ENCODE peak calls at places on chromosomes 2 and 18, in ten cellular contexts. P is upper lobe of left lung, L is transverse colon, W is A549, N is stomach, J is K562, U is esophagus muscularis mucosa, Y is H1, M is sigmoid colon, G is HepG2. E is an unnamed sample.

GRCh38 chr2:241566468-241566867 is 7.9 kb downstream of the BOK start:
- DNase-seq in P (no peak), L (no peak), W (no peak), N (no peak), J (no peak), U (no peak), Y (no peak), M (no peak), G (no peak), E (no peak)

GRCh38 chr18:12703714-12704113 is 872 bp downstream of the PSMG2 start:
- DNase-seq in P (no peak), L (no peak), W (peak; percentile 10), N (no peak), J (no peak), U (peak; percentile 50), Y (no peak), M (no peak), G (no peak), E (no peak)

GRCh38 chr2:3405308-3405707 is 25.8 kb downstream of the TRAPPC12 start:
- DNase-seq in P (no peak), L (no peak), W (no peak), N (no peak), J (no peak), U (no peak), Y (no peak), M (no peak), G (no peak), E (no peak)

GRCh38 chr2:109721117-109721504 is 73.0 kb upstream of the RGPD5 start:
- DNase-seq in P (no peak), L (no peak), W (no peak), N (peak; percentile 13), J (no peak), U (peak; percentile 66), Y (no peak), M (no peak), G (no peak), E (peak; percentile 69)

GRCh38 chr18:8763611-8764010 is 58.3 kb downstream of the MTCL1 start:
- DNase-seq in P (no peak), L (no peak), W (no peak), N (no peak), J (no peak), U (no peak), Y (no peak), M (no peak), G (no peak), E (no peak)

GRCh38 chr2:2825516-2826208 is 494.6 kb upstream of the MYT1L start:
- DNase-seq in P (no peak), L (no peak), W (no peak), N (peak; percentile 22), J (no peak), U (no peak), Y (no peak), M (no peak), G (no peak), E (no peak)

GRCh38 chr18:47113796-47114540 is 36.3 kb downstream of the HDHD2 start:
- DNase-seq in P (no peak), L (no peak), W (no peak), N (no peak), J (no peak), U (no peak), Y (no peak), M (no peak), G (no peak), E (no peak)

GRCh38 chr2:60465736-60466135 is 87.7 kb downstream of the BCL11A start:
- DNase-seq in P (no peak), L (no peak), W (no peak), N (no peak), J (no peak), U (no peak), Y (no peak), M (no peak), G (no peak), E (no peak)

GRCh38 chr2:99487906-99488305 is 1.9 kb downstream of the REV1 start:
- DNase-seq in P (no peak), L (no peak), W (no peak), N (no peak), J (no peak), U (no peak), Y (no peak), M (no peak), G (no peak), E (no peak)

GRCh38 chr2:66691199-66691975 is 256.5 kb downstream of the MEIS1 start:
- DNase-seq in P (no peak), L (no peak), W (no peak), N (no peak), J (no peak), U (no peak), Y (no peak), M (no peak), G (no peak), E (no peak)

GRCh38 chr2:236769981-236770671 is 200.5 kb downstream of the ACKR3 start:
- DNase-seq in P (no peak), L (no peak), W (peak; percentile 87), N (no peak), J (no peak), U (no peak), Y (peak; percentile 33), M (no peak), G (no peak), E (peak; percentile 44)

GRCh38 chr2:105377871-105378270 is 21.0 kb downstream of the FHL2 start:
- DNase-seq in P (no peak), L (no peak), W (no peak), N (no peak), J (no peak), U (no peak), Y (no peak), M (no peak), G (no peak), E (no peak)

GRCh38 chr2:71486881-71487640 is 33.7 kb downstream of the DYSF start:
- DNase-seq in P (no peak), L (no peak), W (no peak), N (no peak), J (no peak), U (no peak), Y (no peak), M (peak; percentile 44), G (no peak), E (no peak)

GRCh38 chr2:234291765-234292204 is 205.1 kb downstream of the ARL4C start:
- DNase-seq in P (no peak), L (peak; percentile 75), W (peak; percentile 63), N (no peak), J (no peak), U (no peak), Y (no peak), M (no peak), G (no peak), E (peak; percentile 70)

GRCh38 chr2:72929010-72929409 is 11.7 kb downstream of the EMX1 start:
- DNase-seq in P (no peak), L (no peak), W (no peak), N (no peak), J (no peak), U (no peak), Y (no peak), M (peak; percentile 14), G (no peak), E (no peak)

GRCh38 chr2:50820176-50820575 is 211.8 kb downstream of the NRXN1 start:
- DNase-seq in P (no peak), L (no peak), W (no peak), N (no peak), J (no peak), U (no peak), Y (no peak), M (no peak), G (no peak), E (no peak)
- TF ChIP-seq EP300 in P (no peak), L (no peak), W (no peak), N (no peak), J (no peak), U (no peak), Y (no peak), M (no peak), G (no peak), E (no peak)

GRCh38 chr18:41872206-41872605 is 82.8 kb upstream of the PIK3C3 start:
- DNase-seq in P (no peak), L (no peak), W (no peak), N (no peak), J (no peak), U (no peak), Y (no peak), M (no peak), G (no peak), E (no peak)

GRCh38 chr18:41873730-41874129 is 81.3 kb upstream of the PIK3C3 start:
- DNase-seq in P (no peak), L (no peak), W (no peak), N (no peak), J (no peak), U (no peak), Y (no peak), M (no peak), G (no peak), E (no peak)

GRCh38 chr18:41870817-41871216 is 84.2 kb upstream of the PIK3C3 start:
- DNase-seq in P (no peak), L (no peak), W (no peak), N (no peak), J (no peak), U (no peak), Y (no peak), M (no peak), G (no peak), E (no peak)

GRCh38 chr18:41871229-41872000 is 83.6 kb upstream of the PIK3C3 start:
- DNase-seq in P (no peak), L (no peak), W (no peak), N (no peak), J (no peak), U (no peak), Y (no peak), M (no peak), G (no peak), E (no peak)

GRCh38 chr18:41875094-41875780 is 79.8 kb upstream of the PIK3C3 start:
- DNase-seq in P (no peak), L (no peak), W (no peak), N (no peak), J (no peak), U (no peak), Y (no peak), M (no peak), G (no peak), E (no peak)
- H3K4me3 ChIP-seq in P (no peak overlapping the region), L (no peak overlapping the region), W (no peak overlapping the region), N (no peak overlapping the region), J (no peak overlapping the region), U (no peak overlapping the region), Y (no peak overlapping the region), M (no peak overlapping the region), G (no peak overlapping the region), E (no peak overlapping the region)

GRCh38 chr2:22878094-22878493 is 506.9 kb upstream of the KLHL29 start:
- DNase-seq in P (no peak), L (no peak), W (no peak), N (no peak), J (no peak), U (no peak), Y (no peak), M (no peak), G (no peak), E (no peak)
- H3K4me1 ChIP-seq in P (no peaks in the 10 kb centered on the region), L (no peaks in the 10 kb centered on the region), W (no peaks in the 10 kb centered on the region), N (no peaks in the 10 kb centered on the region), J (no peaks in the 10 kb centered on the region), U (no peaks in the 10 kb centered on the region), Y (peaks cover 3% of the 10 kb centered on the region), M (peaks cover 8% of the 10 kb centered on the region), G (no peaks in the 10 kb centered on the region), E (no peaks in the 10 kb centered on the region)

DNA sequence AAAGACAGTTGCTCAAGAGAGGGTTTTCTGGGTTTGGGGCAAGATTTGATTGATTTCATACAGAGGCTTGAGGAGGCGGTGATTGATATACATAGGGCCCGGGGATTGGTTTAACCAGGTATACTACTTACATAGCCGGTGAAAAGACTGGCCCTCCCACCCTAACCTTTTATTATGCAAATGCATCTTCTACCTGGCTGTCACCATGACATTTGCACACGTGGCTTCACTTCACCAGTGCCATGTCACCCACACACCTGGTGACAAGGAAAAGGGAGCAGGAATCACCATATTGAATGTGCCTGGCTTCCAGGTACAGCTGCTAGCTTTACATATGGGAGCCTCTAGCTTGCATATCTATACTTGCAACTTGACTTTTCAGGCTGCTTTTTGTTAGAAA is 9.7 kb downstream of the ERMN start:
- DNase-seq in P (no peak), L (no peak), W (no peak), N (no peak), J (no peak), U (no peak), Y (no peak), M (no peak), G (no peak), E (no peak)
- TF ChIP-seq EP300 in P (no peak), L (no peak), W (no peak), N (no peak), J (no peak), U (no peak), Y (no peak), M (no peak), G (no peak), E (no peak)

E was measured in suprapubic skin.